ENCODE peak calls at places on chromosomes 11 and 22, in four cellular contexts. P is A549, G is adrenal gland, I is lower lobe of right lung. K is an unnamed sample.

GRCh38 chr11:30041171-30041570 is 24.3 kb upstream of the KCNA4 start:
- DNase-seq in P (no peak), G (no peak), I (no peak), K (no peak)

GRCh38 chr11:112834277-112834755 is 126.9 kb upstream of the NCAM1 start:
- DNase-seq in P (no peak), G (peak; percentile 66), I (no peak), K (no peak)

GRCh38 chr11:20854214-20854613 is 184.8 kb downstream of the NELL1 start:
- DNase-seq in P (no peak), G (no peak), I (no peak), K (no peak)

GRCh38 chr11:76131585-76131984 is 74.7 kb downstream of the WNT11 start:
- DNase-seq in P (no peak), G (no peak), I (no peak), K (no peak)

GRCh38 chr22:44192098-44192810 is 11.5 kb downstream of the PARVG start:
- DNase-seq in P (no peak), G (peak; percentile 10), I (peak; percentile 72), K (no peak)

GRCh38 chr11:129729823-129730222 is 85.8 kb upstream of the TMEM45B start:
- DNase-seq in P (no peak), G (no peak), I (no peak), K (no peak)

GRCh38 chr11:3021125-3021524 is 29.0 kb upstream of the NAP1L4 start:
- DNase-seq in P (peak; percentile 60), G (peak; percentile 32), I (no peak), K (no peak)

GRCh38 chr11:116642481-116642880 is 130.3 kb downstream of the BUD13 start:
- DNase-seq in P (no peak), G (no peak), I (no peak), K (no peak)

GRCh38 chr11:116513894-116514293 is 258.9 kb downstream of the BUD13 start:
- DNase-seq in P (no peak), G (peak; percentile 19), I (no peak), K (peak; percentile 43)

GRCh38 chr11:75603791-75604736 is 42.0 kb downstream of the SERPINH1 start:
- DNase-seq in P (no peak), G (peak; percentile 40), I (no peak), K (peak; percentile 93)

GRCh38 chr11:16959528-16960100 is 54.6 kb downstream of the PLEKHA7 start:
- DNase-seq in P (no peak), G (no peak), I (no peak), K (no peak)

GRCh38 chr11:133934599-133935550 is 21.9 kb downstream of the IGSF9B start:
- DNase-seq in P (no peak), G (no peak), I (no peak), K (peak; percentile 40)

GRCh38 chr11:8617063-8617462 is 23.0 kb upstream of the STK33 start:
- DNase-seq in P (no peak), G (no peak), I (no peak), K (no peak)

GRCh38 chr11:73653996-73654395 is 7.6 kb downstream of the PLEKHB1 start:
- DNase-seq in P (no peak), G (no peak), I (no peak), K (no peak)

GRCh38 chr11:369336-370018 is at the start of gene B4GALNT4:
- DNase-seq in P (peak; percentile 68), G (peak; percentile 45), I (peak; percentile 22), K (no peak)

GRCh38 chr11:74468058-74468457 is 709 bp upstream of the KCNE3 start:
- DNase-seq in P (no peak), G (no peak), I (no peak), K (no peak)

GRCh38 chr11:63443714-63444113 is 47.3 kb downstream of the PLAAT5 start:
- DNase-seq in P (no peak), G (no peak), I (no peak), K (no peak)

GRCh38 chr11:99686838-99687237 is 666.1 kb downstream of the CNTN5 start:
- DNase-seq in P (no peak), G (no peak), I (no peak), K (no peak)

GRCh38 chr11:68354181-68354872 is 41.9 kb downstream of the LRP5 start:
- DNase-seq in P (peak; percentile 98), G (peak; percentile 97), I (peak; percentile 91), K (peak; percentile 99)

GRCh38 chr22:24404561-24405275 is 22.7 kb upstream of the ADORA2A start:
- DNase-seq in P (no peak), G (no peak), I (no peak), K (no peak)

GRCh38 chr11:862028-862703 is 19.5 kb downstream of the TSPAN4 start:
- DNase-seq in P (no peak), G (peak; percentile 50), I (no peak), K (no peak)

GRCh38 chr11:133815636-133816035 is 29.7 kb downstream of the SPATA19 start:
- DNase-seq in P (no peak), G (no peak), I (no peak), K (no peak)

GRCh38 chr11:25938952-25939351 is 393.0 kb upstream of the ANO3 start:
- DNase-seq in P (no peak), G (no peak), I (no peak), K (no peak)

GRCh38 chr11:83221694-83222093 is 28.2 kb downstream of the ANKRD42 start:
- DNase-seq in P (no peak), G (no peak), I (no peak), K (no peak)

GRCh38 chr22:30245181-30245984 is 1.2 kb downstream of the LIF start:
- DNase-seq in P (no peak), G (no peak), I (no peak), K (no peak)

GRCh38 chr11:31529189-31529588 is 19.6 kb downstream of the ELP4 start:
- DNase-seq in P (no peak), G (no peak), I (no peak), K (no peak)

GRCh38 chr11:129590030-129590752 is 214.5 kb downstream of the BARX2 start:
- DNase-seq in P (no peak), G (no peak), I (no peak), K (no peak)

GRCh38 chr11:77422690-77423089 is 51.2 kb downstream of the PAK1 start:
- DNase-seq in P (no peak), G (no peak), I (no peak), K (no peak)

GRCh38 chr11:71240865-71241691 is 11.3 kb downstream of the SHANK2 start:
- DNase-seq in P (peak; percentile 38), G (peak; percentile 43), I (peak; percentile 76), K (peak; percentile 76)

GRCh38 chr11:3003396-3004231 is 11.5 kb upstream of the NAP1L4 start:
- DNase-seq in P (no peak), G (no peak), I (no peak), K (no peak)

GRCh38 chr11:124415356-124415923 is 9.2 kb downstream of the OR8B4 start:
- DNase-seq in P (peak; percentile 10), G (peak; percentile 1), I (no peak), K (peak; percentile 65)

DNA sequence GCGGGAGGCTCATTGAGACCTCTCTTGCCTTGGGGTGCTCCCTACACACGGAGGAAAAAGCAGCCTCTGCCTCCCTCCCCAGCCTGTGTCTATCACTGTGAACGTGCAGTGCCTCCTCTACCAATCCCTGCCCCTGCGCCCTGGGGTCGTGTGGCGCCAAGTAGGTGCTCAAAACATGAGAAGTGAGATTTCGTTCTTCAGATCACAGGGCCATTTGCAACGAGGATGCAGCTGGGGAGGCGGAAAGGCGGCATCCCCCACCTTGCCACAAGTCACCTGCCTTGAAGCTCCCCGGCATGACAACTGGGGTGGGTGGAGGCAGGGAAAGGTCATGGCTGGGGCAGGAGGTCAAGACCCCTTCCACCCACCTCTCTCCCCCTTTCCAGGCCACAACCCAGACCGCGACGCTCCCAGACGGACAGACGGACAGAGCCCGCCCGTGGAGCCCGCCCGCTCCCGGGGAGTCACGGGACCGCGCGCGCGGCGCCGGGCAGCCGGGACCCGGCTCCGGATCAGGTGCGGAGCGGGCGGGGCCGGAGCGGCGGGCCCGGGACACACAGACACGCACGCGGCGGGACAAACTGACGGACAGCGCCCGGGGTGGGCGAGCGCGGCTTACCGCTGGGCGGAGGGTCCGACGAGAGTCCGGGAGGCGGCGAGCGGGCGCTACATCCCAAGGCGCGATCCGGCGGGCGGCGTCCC is 487 bp downstream of the KCNJ4 start:
- DNase-seq in P (no peak), G (no peak), I (no peak), K (no peak)
- H3K4me3 ChIP-seq in P (peak overlapping the region; percentile 62), G (no peak overlapping the region), I (peak overlapping the region; percentile 47), K (no peak overlapping the region)

DNA sequence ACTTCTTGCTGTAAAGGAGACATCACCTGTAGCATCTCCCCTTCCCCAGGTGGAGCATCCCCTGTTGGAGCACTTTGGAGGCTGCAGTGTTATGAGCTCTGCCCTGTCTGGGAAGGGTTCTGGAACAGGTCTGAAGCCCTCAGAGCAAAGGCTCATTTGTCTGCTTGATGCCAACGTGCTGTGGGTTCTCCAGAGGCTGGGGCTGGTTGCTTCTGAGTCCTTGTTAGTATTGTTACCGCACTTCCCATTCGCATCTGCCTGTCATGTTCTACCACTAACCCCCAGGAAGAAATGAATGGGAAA is 73.1 kb downstream of the PACS1 start:
- DNase-seq in P (no peak), G (no peak), I (no peak), K (no peak)
- TF ChIP-seq CTCF in P (no peak), G (no peak), I (no peak), K (no peak)

DNA sequence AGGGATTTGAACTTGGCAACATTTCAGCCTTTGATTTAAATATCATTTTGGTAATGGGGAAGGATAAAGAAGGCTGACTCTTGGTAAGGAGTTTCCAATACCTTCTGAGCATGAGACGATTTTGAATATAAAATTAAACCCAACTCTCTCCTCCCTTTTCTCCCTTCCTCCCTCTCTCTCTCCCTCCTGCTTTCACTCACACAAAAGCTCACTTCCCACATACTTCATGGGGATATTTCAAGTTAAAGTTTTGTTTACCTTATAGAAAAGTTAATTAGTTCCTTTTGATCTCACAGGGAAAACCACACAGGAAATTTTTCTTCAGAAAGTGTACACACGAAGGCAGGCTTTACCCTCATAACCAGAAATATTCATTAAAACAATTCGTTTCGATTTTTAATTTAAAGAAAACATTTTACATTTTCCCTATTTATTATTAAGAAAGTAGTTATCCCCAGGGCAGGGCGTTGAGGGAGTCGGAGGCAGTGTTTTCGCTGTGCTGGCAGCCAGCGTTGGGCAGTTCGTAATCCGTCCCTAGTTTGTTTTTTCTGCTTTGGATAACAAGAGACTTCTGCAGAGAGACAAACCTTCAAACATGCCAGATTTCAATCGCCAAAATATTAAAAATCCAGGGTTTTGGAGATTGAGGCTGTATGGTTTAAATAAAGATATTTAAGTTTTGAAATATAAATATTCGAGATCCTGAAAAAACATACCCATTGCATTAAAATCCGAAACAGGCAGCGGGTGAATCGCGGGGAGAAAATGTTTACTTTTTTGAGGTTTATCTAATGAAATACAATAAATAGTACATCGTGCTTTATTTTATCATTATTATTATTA is 25.3 kb upstream of the ALX4 start:
- DNase-seq in P (no peak), G (no peak), I (no peak), K (no peak)
- H3K4me3 ChIP-seq in P (no peak overlapping the region), G (no peak overlapping the region), I (no peak overlapping the region), K (no peak overlapping the region)

DNA sequence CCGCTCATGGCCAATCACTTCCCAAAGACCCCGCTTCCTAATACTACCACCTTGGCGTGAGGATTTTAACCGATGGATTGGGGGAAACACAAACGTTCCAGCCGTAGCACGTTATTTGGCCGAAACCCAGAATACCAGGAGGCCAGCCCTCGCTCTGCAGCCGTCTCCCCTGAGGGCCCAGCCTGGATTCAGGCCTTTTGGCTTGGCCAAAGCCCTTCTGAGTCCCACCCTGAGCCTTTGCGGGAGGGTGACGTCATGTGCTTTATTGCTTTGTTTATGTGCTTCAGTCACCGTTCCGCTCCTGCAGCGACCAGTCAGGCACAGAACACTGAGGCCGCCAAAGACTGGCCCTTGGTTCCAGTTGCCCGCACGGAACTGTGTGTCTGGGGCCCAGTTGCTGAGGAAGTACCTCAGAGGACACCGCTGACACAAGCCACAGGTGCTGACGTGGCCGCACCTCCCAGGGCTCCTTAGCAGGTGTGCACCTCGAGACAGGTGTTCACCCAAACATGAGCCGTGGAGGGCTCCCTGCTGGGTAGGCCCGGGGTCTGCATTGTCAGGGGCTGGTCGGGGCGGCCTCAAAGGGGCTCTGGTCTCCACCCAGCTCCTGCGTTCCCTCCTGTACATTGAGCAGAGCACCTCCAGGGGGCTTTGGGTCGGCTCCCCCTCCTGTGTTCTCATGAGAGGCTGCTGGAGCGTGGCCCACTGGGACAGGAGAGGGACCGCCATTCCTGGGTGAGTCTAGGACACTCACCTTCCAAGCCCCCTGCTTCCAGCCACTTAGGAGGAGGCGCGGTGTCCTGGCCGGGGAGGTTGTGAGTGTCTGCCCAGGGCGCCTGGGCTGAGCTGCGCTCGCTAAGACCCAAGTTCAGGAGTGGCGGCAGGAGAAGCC is 376.7 kb downstream of the TBC1D22A start:
- DNase-seq in P (no peak), G (no peak), I (no peak), K (no peak)
- TF ChIP-seq CTCF in P (no peak), G (no peak), I (no peak), K (no peak)